ENCODE peak calls at places on chromosomes 7 and 10, in eight cellular contexts. One of them, this sample, is unnamed.

GRCh38 chr7:28931565-28931964 is 26.6 kb downstream of the TRIL start:
- DNase-seq in activated gamma-delta T cell: no peak
- DNase-seq in NCI-H146: no peak
- DNase-seq in stimulated activated CD4-positive, alpha-beta T cell treated with anti-CD3 and anti-CD28 coated beads, Interleukin-1b, Interleukin-23, amount 100 ng/mL, for 48 hours: no peak
- DNase-seq in mucosa of descending colon: no peak
- DNase-seq in astrocyte of the spinal cord: no peak
- DNase-seq in T-helper 1 cell: no peak
- DNase-seq in stromal cell of bone marrow: no peak
- DNase-seq in this sample: no peak

GRCh38 chr7:82675396-82675795 is 231.8 kb upstream of the CACNA2D1 start:
- DNase-seq in activated gamma-delta T cell: no peak
- DNase-seq in NCI-H146: no peak
- DNase-seq in stimulated activated CD4-positive, alpha-beta T cell treated with anti-CD3 and anti-CD28 coated beads, Interleukin-1b, Interleukin-23, amount 100 ng/mL, for 48 hours: no peak
- DNase-seq in mucosa of descending colon: no peak
- DNase-seq in astrocyte of the spinal cord: no peak
- DNase-seq in T-helper 1 cell: no peak
- DNase-seq in stromal cell of bone marrow: no peak
- DNase-seq in this sample: no peak

GRCh38 chr7:121157341-121157751 is 168.8 kb downstream of the CPED1 start:
- DNase-seq in activated gamma-delta T cell: no peak
- DNase-seq in NCI-H146: no peak
- DNase-seq in stimulated activated CD4-positive, alpha-beta T cell treated with anti-CD3 and anti-CD28 coated beads, Interleukin-1b, Interleukin-23, amount 100 ng/mL, for 48 hours: no peak
- DNase-seq in mucosa of descending colon: no peak
- DNase-seq in astrocyte of the spinal cord: no peak
- DNase-seq in T-helper 1 cell: no peak
- DNase-seq in stromal cell of bone marrow: no peak
- DNase-seq in this sample: no peak

GRCh38 chr7:15197359-15197977 is 294.9 kb upstream of the DGKB start:
- DNase-seq in activated gamma-delta T cell: no peak
- DNase-seq in NCI-H146: no peak
- DNase-seq in stimulated activated CD4-positive, alpha-beta T cell treated with anti-CD3 and anti-CD28 coated beads, Interleukin-1b, Interleukin-23, amount 100 ng/mL, for 48 hours: no peak
- DNase-seq in mucosa of descending colon: no peak
- DNase-seq in astrocyte of the spinal cord: no peak
- DNase-seq in T-helper 1 cell: no peak
- DNase-seq in stromal cell of bone marrow: no peak
- DNase-seq in this sample: no peak

GRCh38 chr7:43077285-43077684 is 35.2 kb upstream of the HECW1 start:
- DNase-seq in activated gamma-delta T cell: no peak
- DNase-seq in NCI-H146: no peak
- DNase-seq in stimulated activated CD4-positive, alpha-beta T cell treated with anti-CD3 and anti-CD28 coated beads, Interleukin-1b, Interleukin-23, amount 100 ng/mL, for 48 hours: no peak
- DNase-seq in mucosa of descending colon: no peak
- DNase-seq in astrocyte of the spinal cord: no peak
- DNase-seq in T-helper 1 cell: no peak
- DNase-seq in stromal cell of bone marrow: no peak
- DNase-seq in this sample: no peak

GRCh38 chr10:35555962-35556930 is 48.9 kb upstream of the GJD4 start:
- DNase-seq in activated gamma-delta T cell: no peak
- DNase-seq in NCI-H146: no peak
- DNase-seq in stimulated activated CD4-positive, alpha-beta T cell treated with anti-CD3 and anti-CD28 coated beads, Interleukin-1b, Interleukin-23, amount 100 ng/mL, for 48 hours: no peak
- DNase-seq in mucosa of descending colon: no peak
- DNase-seq in astrocyte of the spinal cord: no peak
- DNase-seq in T-helper 1 cell: no peak
- DNase-seq in stromal cell of bone marrow: no peak
- DNase-seq in this sample: no peak

GRCh38 chr7:23273141-23273599 is 26.0 kb upstream of the MALSU1 start:
- DNase-seq in activated gamma-delta T cell: peak
- DNase-seq in NCI-H146: peak
- DNase-seq in stimulated activated CD4-positive, alpha-beta T cell treated with anti-CD3 and anti-CD28 coated beads, Interleukin-1b, Interleukin-23, amount 100 ng/mL, for 48 hours: peak
- DNase-seq in mucosa of descending colon: peak
- DNase-seq in astrocyte of the spinal cord: peak
- DNase-seq in T-helper 1 cell: peak
- DNase-seq in stromal cell of bone marrow: peak
- DNase-seq in this sample: peak

GRCh38 chr7:155336812-155337602 is 39.3 kb downstream of the INSIG1 start:
- DNase-seq in activated gamma-delta T cell: no peak
- DNase-seq in NCI-H146: no peak
- DNase-seq in stimulated activated CD4-positive, alpha-beta T cell treated with anti-CD3 and anti-CD28 coated beads, Interleukin-1b, Interleukin-23, amount 100 ng/mL, for 48 hours: no peak
- DNase-seq in mucosa of descending colon: no peak
- DNase-seq in astrocyte of the spinal cord: no peak
- DNase-seq in T-helper 1 cell: no peak
- DNase-seq in stromal cell of bone marrow: no peak
- DNase-seq in this sample: no peak

GRCh38 chr7:150973571-150974451 is 4.3 kb downstream of the KCNH2 start:
- DNase-seq in activated gamma-delta T cell: no peak
- DNase-seq in NCI-H146: peak
- DNase-seq in stimulated activated CD4-positive, alpha-beta T cell treated with anti-CD3 and anti-CD28 coated beads, Interleukin-1b, Interleukin-23, amount 100 ng/mL, for 48 hours: no peak
- DNase-seq in mucosa of descending colon: peak
- DNase-seq in astrocyte of the spinal cord: no peak
- DNase-seq in T-helper 1 cell: peak
- DNase-seq in stromal cell of bone marrow: no peak
- DNase-seq in this sample: no peak

GRCh38 chr10:110820321-110820814 is 51.4 kb upstream of the PDCD4 start:
- DNase-seq in activated gamma-delta T cell: no peak
- DNase-seq in NCI-H146: no peak
- DNase-seq in stimulated activated CD4-positive, alpha-beta T cell treated with anti-CD3 and anti-CD28 coated beads, Interleukin-1b, Interleukin-23, amount 100 ng/mL, for 48 hours: no peak
- DNase-seq in mucosa of descending colon: peak
- DNase-seq in astrocyte of the spinal cord: no peak
- DNase-seq in T-helper 1 cell: no peak
- DNase-seq in stromal cell of bone marrow: peak
- DNase-seq in this sample: no peak

GRCh38 chr7:144827581-144828139 is 8.2 kb downstream of the TPK1 start:
- DNase-seq in activated gamma-delta T cell: no peak
- DNase-seq in NCI-H146: no peak
- DNase-seq in stimulated activated CD4-positive, alpha-beta T cell treated with anti-CD3 and anti-CD28 coated beads, Interleukin-1b, Interleukin-23, amount 100 ng/mL, for 48 hours: no peak
- DNase-seq in mucosa of descending colon: no peak
- DNase-seq in astrocyte of the spinal cord: peak
- DNase-seq in T-helper 1 cell: no peak
- DNase-seq in stromal cell of bone marrow: peak
- DNase-seq in this sample: no peak

GRCh38 chr10:68272833-68273232 is 40.9 kb upstream of the ATOH7 start:
- DNase-seq in activated gamma-delta T cell: no peak
- DNase-seq in NCI-H146: no peak
- DNase-seq in stimulated activated CD4-positive, alpha-beta T cell treated with anti-CD3 and anti-CD28 coated beads, Interleukin-1b, Interleukin-23, amount 100 ng/mL, for 48 hours: no peak
- DNase-seq in mucosa of descending colon: no peak
- DNase-seq in astrocyte of the spinal cord: no peak
- DNase-seq in T-helper 1 cell: no peak
- DNase-seq in stromal cell of bone marrow: no peak
- DNase-seq in this sample: no peak

GRCh38 chr10:101578192-101578591 is 9.9 kb downstream of the POLL start:
- DNase-seq in activated gamma-delta T cell: no peak
- DNase-seq in NCI-H146: no peak
- DNase-seq in stimulated activated CD4-positive, alpha-beta T cell treated with anti-CD3 and anti-CD28 coated beads, Interleukin-1b, Interleukin-23, amount 100 ng/mL, for 48 hours: no peak
- DNase-seq in mucosa of descending colon: no peak
- DNase-seq in astrocyte of the spinal cord: no peak
- DNase-seq in T-helper 1 cell: no peak
- DNase-seq in stromal cell of bone marrow: no peak
- DNase-seq in this sample: no peak

GRCh38 chr7:157271991-157272324 is 64.8 kb upstream of the DNAJB6 start:
- DNase-seq in activated gamma-delta T cell: no peak
- DNase-seq in NCI-H146: no peak
- DNase-seq in stimulated activated CD4-positive, alpha-beta T cell treated with anti-CD3 and anti-CD28 coated beads, Interleukin-1b, Interleukin-23, amount 100 ng/mL, for 48 hours: no peak
- DNase-seq in mucosa of descending colon: no peak
- DNase-seq in astrocyte of the spinal cord: peak
- DNase-seq in T-helper 1 cell: no peak
- DNase-seq in stromal cell of bone marrow: peak
- DNase-seq in this sample: no peak

GRCh38 chr7:121519548-121520521 is 123.7 kb upstream of the FAM3C start:
- DNase-seq in activated gamma-delta T cell: no peak
- DNase-seq in NCI-H146: no peak
- DNase-seq in stimulated activated CD4-positive, alpha-beta T cell treated with anti-CD3 and anti-CD28 coated beads, Interleukin-1b, Interleukin-23, amount 100 ng/mL, for 48 hours: peak
- DNase-seq in mucosa of descending colon: no peak
- DNase-seq in astrocyte of the spinal cord: peak
- DNase-seq in T-helper 1 cell: no peak
- DNase-seq in stromal cell of bone marrow: peak
- DNase-seq in this sample: no peak

GRCh38 chr7:33070277-33070676 is 7.7 kb upstream of the NT5C3A start:
- DNase-seq in activated gamma-delta T cell: no peak
- DNase-seq in NCI-H146: no peak
- DNase-seq in stimulated activated CD4-positive, alpha-beta T cell treated with anti-CD3 and anti-CD28 coated beads, Interleukin-1b, Interleukin-23, amount 100 ng/mL, for 48 hours: no peak
- DNase-seq in mucosa of descending colon: no peak
- DNase-seq in astrocyte of the spinal cord: no peak
- DNase-seq in T-helper 1 cell: no peak
- DNase-seq in stromal cell of bone marrow: no peak
- DNase-seq in this sample: no peak

GRCh38 chr7:14020339-14020900 is 31.0 kb upstream of the ETV1 start:
- DNase-seq in activated gamma-delta T cell: no peak
- DNase-seq in NCI-H146: no peak
- DNase-seq in stimulated activated CD4-positive, alpha-beta T cell treated with anti-CD3 and anti-CD28 coated beads, Interleukin-1b, Interleukin-23, amount 100 ng/mL, for 48 hours: no peak
- DNase-seq in mucosa of descending colon: no peak
- DNase-seq in astrocyte of the spinal cord: peak
- DNase-seq in T-helper 1 cell: no peak
- DNase-seq in stromal cell of bone marrow: no peak
- DNase-seq in this sample: no peak

GRCh38 chr7:50854247-50854646 is 71.6 kb upstream of the GRB10 start:
- DNase-seq in activated gamma-delta T cell: no peak
- DNase-seq in NCI-H146: no peak
- DNase-seq in stimulated activated CD4-positive, alpha-beta T cell treated with anti-CD3 and anti-CD28 coated beads, Interleukin-1b, Interleukin-23, amount 100 ng/mL, for 48 hours: no peak
- DNase-seq in mucosa of descending colon: no peak
- DNase-seq in astrocyte of the spinal cord: no peak
- DNase-seq in T-helper 1 cell: no peak
- DNase-seq in stromal cell of bone marrow: no peak
- DNase-seq in this sample: no peak

GRCh38 chr10:62861507-62861906 is 45.3 kb upstream of the EGR2 start:
- DNase-seq in activated gamma-delta T cell: no peak
- DNase-seq in NCI-H146: no peak
- DNase-seq in stimulated activated CD4-positive, alpha-beta T cell treated with anti-CD3 and anti-CD28 coated beads, Interleukin-1b, Interleukin-23, amount 100 ng/mL, for 48 hours: peak
- DNase-seq in mucosa of descending colon: no peak
- DNase-seq in astrocyte of the spinal cord: no peak
- DNase-seq in T-helper 1 cell: no peak
- DNase-seq in stromal cell of bone marrow: peak
- DNase-seq in this sample: no peak

GRCh38 chr10:23053036-23053435 is 42.3 kb upstream of the MSRB2 start:
- DNase-seq in activated gamma-delta T cell: no peak
- DNase-seq in NCI-H146: no peak
- DNase-seq in stimulated activated CD4-positive, alpha-beta T cell treated with anti-CD3 and anti-CD28 coated beads, Interleukin-1b, Interleukin-23, amount 100 ng/mL, for 48 hours: no peak
- DNase-seq in mucosa of descending colon: no peak
- DNase-seq in astrocyte of the spinal cord: no peak
- DNase-seq in T-helper 1 cell: no peak
- DNase-seq in stromal cell of bone marrow: no peak
- DNase-seq in this sample: no peak

GRCh38 chr7:41877118-41877517 is 174.2 kb upstream of the INHBA start:
- DNase-seq in activated gamma-delta T cell: no peak
- DNase-seq in NCI-H146: no peak
- DNase-seq in stimulated activated CD4-positive, alpha-beta T cell treated with anti-CD3 and anti-CD28 coated beads, Interleukin-1b, Interleukin-23, amount 100 ng/mL, for 48 hours: no peak
- DNase-seq in mucosa of descending colon: no peak
- DNase-seq in astrocyte of the spinal cord: no peak
- DNase-seq in T-helper 1 cell: no peak
- DNase-seq in stromal cell of bone marrow: no peak
- DNase-seq in this sample: no peak

GRCh38 chr7:70241776-70242175 is 643.5 kb downstream of the AUTS2 start:
- DNase-seq in activated gamma-delta T cell: no peak
- DNase-seq in NCI-H146: no peak
- DNase-seq in stimulated activated CD4-positive, alpha-beta T cell treated with anti-CD3 and anti-CD28 coated beads, Interleukin-1b, Interleukin-23, amount 100 ng/mL, for 48 hours: no peak
- DNase-seq in mucosa of descending colon: no peak
- DNase-seq in astrocyte of the spinal cord: no peak
- DNase-seq in T-helper 1 cell: no peak
- DNase-seq in stromal cell of bone marrow: no peak
- DNase-seq in this sample: no peak

GRCh38 chr10:98748298-98748697 is 301.6 kb upstream of the HPS1 start:
- DNase-seq in activated gamma-delta T cell: no peak
- DNase-seq in NCI-H146: peak
- DNase-seq in stimulated activated CD4-positive, alpha-beta T cell treated with anti-CD3 and anti-CD28 coated beads, Interleukin-1b, Interleukin-23, amount 100 ng/mL, for 48 hours: no peak
- DNase-seq in mucosa of descending colon: peak
- DNase-seq in astrocyte of the spinal cord: peak
- DNase-seq in T-helper 1 cell: no peak
- DNase-seq in stromal cell of bone marrow: no peak
- DNase-seq in this sample: no peak

GRCh38 chr7:418636-419280 is 100.9 kb downstream of the PDGFA start:
- DNase-seq in activated gamma-delta T cell: no peak
- DNase-seq in NCI-H146: no peak
- DNase-seq in stimulated activated CD4-positive, alpha-beta T cell treated with anti-CD3 and anti-CD28 coated beads, Interleukin-1b, Interleukin-23, amount 100 ng/mL, for 48 hours: no peak
- DNase-seq in mucosa of descending colon: no peak
- DNase-seq in astrocyte of the spinal cord: no peak
- DNase-seq in T-helper 1 cell: no peak
- DNase-seq in stromal cell of bone marrow: no peak
- DNase-seq in this sample: no peak

GRCh38 chr10:126867567-126868365 is 37.5 kb upstream of the DOCK1 start:
- DNase-seq in activated gamma-delta T cell: no peak
- DNase-seq in NCI-H146: no peak
- DNase-seq in stimulated activated CD4-positive, alpha-beta T cell treated with anti-CD3 and anti-CD28 coated beads, Interleukin-1b, Interleukin-23, amount 100 ng/mL, for 48 hours: no peak
- DNase-seq in mucosa of descending colon: no peak
- DNase-seq in astrocyte of the spinal cord: peak
- DNase-seq in T-helper 1 cell: no peak
- DNase-seq in stromal cell of bone marrow: peak
- DNase-seq in this sample: no peak

GRCh38 chr7:44224951-44225565 is 24.3 kb downstream of the YKT6 start:
- DNase-seq in activated gamma-delta T cell: no peak
- DNase-seq in NCI-H146: no peak
- DNase-seq in stimulated activated CD4-positive, alpha-beta T cell treated with anti-CD3 and anti-CD28 coated beads, Interleukin-1b, Interleukin-23, amount 100 ng/mL, for 48 hours: no peak
- DNase-seq in mucosa of descending colon: no peak
- DNase-seq in astrocyte of the spinal cord: no peak
- DNase-seq in T-helper 1 cell: no peak
- DNase-seq in stromal cell of bone marrow: no peak
- DNase-seq in this sample: no peak

GRCh38 chr7:1742555-1743303 is 72.7 kb downstream of the ELFN1 start:
- DNase-seq in activated gamma-delta T cell: peak
- DNase-seq in NCI-H146: peak
- DNase-seq in stimulated activated CD4-positive, alpha-beta T cell treated with anti-CD3 and anti-CD28 coated beads, Interleukin-1b, Interleukin-23, amount 100 ng/mL, for 48 hours: no peak
- DNase-seq in mucosa of descending colon: peak
- DNase-seq in astrocyte of the spinal cord: peak
- DNase-seq in T-helper 1 cell: no peak
- DNase-seq in stromal cell of bone marrow: no peak
- DNase-seq in this sample: no peak

GRCh38 chr10:103660364-103661197 is 167.1 kb downstream of the NEURL1 start:
- DNase-seq in activated gamma-delta T cell: no peak
- DNase-seq in NCI-H146: no peak
- DNase-seq in stimulated activated CD4-positive, alpha-beta T cell treated with anti-CD3 and anti-CD28 coated beads, Interleukin-1b, Interleukin-23, amount 100 ng/mL, for 48 hours: no peak
- DNase-seq in mucosa of descending colon: no peak
- DNase-seq in astrocyte of the spinal cord: peak
- DNase-seq in T-helper 1 cell: no peak
- DNase-seq in stromal cell of bone marrow: no peak
- DNase-seq in this sample: no peak

GRCh38 chr10:124387078-124387874 is 31.4 kb downstream of the OAT start:
- DNase-seq in activated gamma-delta T cell: no peak
- DNase-seq in NCI-H146: peak
- DNase-seq in stimulated activated CD4-positive, alpha-beta T cell treated with anti-CD3 and anti-CD28 coated beads, Interleukin-1b, Interleukin-23, amount 100 ng/mL, for 48 hours: no peak
- DNase-seq in mucosa of descending colon: no peak
- DNase-seq in astrocyte of the spinal cord: no peak
- DNase-seq in T-helper 1 cell: no peak
- DNase-seq in stromal cell of bone marrow: no peak
- DNase-seq in this sample: no peak

GRCh38 chr10:32139223-32140073 is 83.2 kb upstream of the KIF5B start:
- DNase-seq in activated gamma-delta T cell: no peak
- DNase-seq in NCI-H146: peak
- DNase-seq in stimulated activated CD4-positive, alpha-beta T cell treated with anti-CD3 and anti-CD28 coated beads, Interleukin-1b, Interleukin-23, amount 100 ng/mL, for 48 hours: no peak
- DNase-seq in mucosa of descending colon: peak
- DNase-seq in astrocyte of the spinal cord: peak
- DNase-seq in T-helper 1 cell: no peak
- DNase-seq in stromal cell of bone marrow: peak
- DNase-seq in this sample: no peak

GRCh38 chr10:972763-973162 is 15.5 kb upstream of the GTPBP4 start:
- DNase-seq in activated gamma-delta T cell: no peak
- DNase-seq in NCI-H146: no peak
- DNase-seq in stimulated activated CD4-positive, alpha-beta T cell treated with anti-CD3 and anti-CD28 coated beads, Interleukin-1b, Interleukin-23, amount 100 ng/mL, for 48 hours: no peak
- DNase-seq in mucosa of descending colon: no peak
- DNase-seq in astrocyte of the spinal cord: no peak
- DNase-seq in T-helper 1 cell: no peak
- DNase-seq in stromal cell of bone marrow: no peak
- DNase-seq in this sample: no peak

GRCh38 chr7:116236020-116236630 is 25.8 kb downstream of the TES start:
- DNase-seq in activated gamma-delta T cell: no peak
- DNase-seq in NCI-H146: peak
- DNase-seq in stimulated activated CD4-positive, alpha-beta T cell treated with anti-CD3 and anti-CD28 coated beads, Interleukin-1b, Interleukin-23, amount 100 ng/mL, for 48 hours: no peak
- DNase-seq in mucosa of descending colon: peak
- DNase-seq in astrocyte of the spinal cord: peak
- DNase-seq in T-helper 1 cell: peak
- DNase-seq in stromal cell of bone marrow: no peak
- DNase-seq in this sample: peak